ENCODE peak calls at places on chromosomes 13 and 19, in seven cellular contexts. H is tibial nerve, I is transverse colon, L is cardiac fibroblast, W is Peyer's patch, S is stomach, F is upper lobe of right lung. V is an unnamed sample.

GRCh38 chr13:110126391-110126961 is 180.5 kb downstream of the COL4A1 start:
- DNase-seq in H (no peak), I (no peak), L (peak), W (no peak), S (no peak), F (no peak), V (peak)

GRCh38 chr13:70527553-70527952 is 419.3 kb upstream of the KLHL1 start:
- DNase-seq in H (no peak), I (no peak), L (no peak), W (no peak), S (no peak), F (no peak), V (no peak)

GRCh38 chr13:41722684-41723083 is 238.2 kb downstream of the VWA8 start:
- DNase-seq in H (no peak), I (no peak), L (no peak), W (no peak), S (no peak), F (no peak), V (no peak)

GRCh38 chr19:29247051-29247450 is 34.1 kb upstream of the UQCRFS1 start:
- DNase-seq in H (no peak), I (no peak), L (no peak), W (no peak), S (no peak), F (no peak), V (no peak)

GRCh38 chr19:1467512-1468273 is 11.3 kb downstream of the C19orf25 start:
- DNase-seq in H (no peak), I (no peak), L (no peak), W (no peak), S (no peak), F (no peak), V (no peak)

GRCh38 chr13:79581870-79582315 is 100.9 kb downstream of the NDFIP2 start:
- DNase-seq in H (no peak), I (no peak), L (peak), W (no peak), S (no peak), F (no peak), V (peak)

GRCh38 chr13:51271528-51272070 is 49.4 kb downstream of the FAM124A start:
- DNase-seq in H (no peak), I (no peak), L (peak), W (no peak), S (no peak), F (no peak), V (peak)

GRCh38 chr13:30030141-30030750 is 179.8 kb upstream of the UBL3 start:
- DNase-seq in H (no peak), I (no peak), L (no peak), W (no peak), S (no peak), F (no peak), V (peak)

GRCh38 chr13:41916173-41916954 is 44.5 kb downstream of the VWA8 start:
- DNase-seq in H (no peak), I (no peak), L (peak), W (no peak), S (no peak), F (no peak), V (peak)

GRCh38 chr19:56971230-56971629 is 130.7 kb upstream of the PEG3 start:
- DNase-seq in H (no peak), I (no peak), L (no peak), W (no peak), S (no peak), F (no peak), V (no peak)

GRCh38 chr19:58229255-58229639 is 533 bp downstream of the ZNF544 start:
- DNase-seq in H (no peak), I (no peak), L (peak), W (no peak), S (no peak), F (no peak), V (peak)

GRCh38 chr19:30784850-30785459 is 412.8 kb downstream of the ZNF536 start:
- DNase-seq in H (peak), I (peak), L (peak), W (peak), S (peak), F (peak), V (peak)

GRCh38 chr13:23799945-23800344 is 89.3 kb downstream of the MIPEP start:
- DNase-seq in H (no peak), I (no peak), L (peak), W (no peak), S (no peak), F (no peak), V (no peak)

GRCh38 chr13:101915333-101915732 is 462.9 kb downstream of the ITGBL1 start:
- DNase-seq in H (no peak), I (no peak), L (no peak), W (no peak), S (no peak), F (no peak), V (no peak)

GRCh38 chr13:98965325-98965724 is 12.5 kb downstream of the DOCK9 start:
- DNase-seq in H (no peak), I (no peak), L (no peak), W (no peak), S (no peak), F (no peak), V (no peak)

GRCh38 chr13:26502826-26503225 is 54.7 kb upstream of the WASF3 start:
- DNase-seq in H (peak), I (no peak), L (peak), W (no peak), S (no peak), F (no peak), V (peak)

GRCh38 chr13:97142452-97142851 is 79.7 kb upstream of the MBNL2 start:
- DNase-seq in H (no peak), I (peak), L (peak), W (peak), S (no peak), F (no peak), V (no peak)

GRCh38 chr13:32587014-32587773 is 942 bp downstream of the PDS5B start:
- DNase-seq in H (peak), I (peak), L (peak), W (peak), S (peak), F (peak), V (peak)

GRCh38 chr13:50225188-50226155 is 210.2 kb downstream of the KCNRG start:
- DNase-seq in H (no peak), I (no peak), L (no peak), W (no peak), S (no peak), F (no peak), V (no peak)

GRCh38 chr19:13610042-13610691 is 103.9 kb upstream of the CACNA1A start:
- DNase-seq in H (no peak), I (peak), L (no peak), W (no peak), S (peak), F (no peak), V (no peak)

GRCh38 chr19:30677702-30678101 is 305.5 kb downstream of the ZNF536 start:
- DNase-seq in H (no peak), I (no peak), L (no peak), W (no peak), S (no peak), F (no peak), V (no peak)

GRCh38 chr13:78323040-78323439 is 280.3 kb downstream of the POU4F1 start:
- DNase-seq in H (no peak), I (no peak), L (no peak), W (no peak), S (no peak), F (no peak), V (no peak)

GRCh38 chr19:17706750-17707181 is 12.5 kb upstream of the MAP1S start:
- DNase-seq in H (no peak), I (no peak), L (peak), W (no peak), S (no peak), F (no peak), V (no peak)

GRCh38 chr13:36074659-36075058 is 56.5 kb downstream of the DCLK1 start:
- DNase-seq in H (no peak), I (no peak), L (peak), W (no peak), S (no peak), F (no peak), V (no peak)

GRCh38 chr19:14012378-14012915 is 6.3 kb upstream of the RFX1 start:
- DNase-seq in H (no peak), I (no peak), L (no peak), W (no peak), S (no peak), F (no peak), V (no peak)

GRCh38 chr19:37991841-37992248 is 84.8 kb downstream of the SIPA1L3 start:
- DNase-seq in H (no peak), I (no peak), L (no peak), W (no peak), S (no peak), F (peak), V (no peak)

GRCh38 chr13:100811431-100811830 is 136.8 kb upstream of the TMTC4 start:
- DNase-seq in H (no peak), I (no peak), L (no peak), W (no peak), S (no peak), F (no peak), V (no peak)

GRCh38 chr13:76803831-76804230 is 82.4 kb downstream of the KCTD12 start:
- DNase-seq in H (no peak), I (no peak), L (no peak), W (no peak), S (no peak), F (no peak), V (no peak)

GRCh38 chr19:16619456-16619855 is 8.5 kb downstream of the MED26 start:
- DNase-seq in H (no peak), I (no peak), L (no peak), W (no peak), S (no peak), F (no peak), V (peak)

GRCh38 chr13:41019027-41019487 is at the start of gene ELF1:
- DNase-seq in H (peak), I (peak), L (peak), W (peak), S (peak), F (no peak), V (peak)

DNA sequence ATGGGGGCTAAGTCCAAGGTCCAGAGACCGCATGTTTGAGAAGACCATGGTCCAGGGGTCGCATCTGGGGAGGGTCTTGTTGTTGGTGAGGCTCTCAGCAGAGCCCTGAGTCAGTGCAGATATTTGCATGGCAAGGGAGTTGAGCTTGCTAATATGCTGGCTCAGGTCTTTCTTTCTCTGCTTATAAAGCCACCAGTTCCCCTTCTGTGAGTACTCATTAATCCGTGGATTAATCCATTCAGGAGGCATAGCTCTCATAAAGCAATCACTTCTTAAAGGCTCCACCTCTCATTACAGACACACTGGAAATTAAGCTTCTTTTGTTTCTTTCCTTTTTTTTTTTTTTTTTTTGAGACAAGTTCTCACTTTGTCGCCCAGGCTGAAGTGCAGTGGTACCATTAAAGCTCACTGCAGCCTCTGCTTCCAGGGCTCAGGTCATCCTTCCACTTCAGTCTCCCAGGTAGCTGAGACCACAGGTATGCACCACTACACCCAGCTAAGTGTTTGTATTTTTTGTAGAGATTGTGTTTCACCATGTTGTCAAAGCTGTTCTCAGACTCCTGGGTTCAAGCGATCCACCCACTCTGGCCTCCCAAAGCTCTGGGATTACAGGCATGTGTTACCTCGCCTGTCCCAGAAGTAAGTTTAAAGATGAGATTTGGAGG is 216.4 kb downstream of the SLITRK5 start:
- DNase-seq in H (no peak), I (no peak), L (no peak), W (no peak), S (no peak), F (no peak), V (no peak)
- H3K4me3 ChIP-seq in H (no peak), I (no peak), L (no peak), W (no peak), S (no peak), F (no peak), V (no peak)

GRCh38 chr19:45321848-45322247 is 827 bp downstream of the CKM start:
- DNase-seq in H (no peak), I (no peak), L (no peak), W (no peak), S (no peak), F (no peak), V (no peak)
- H3K4me3 ChIP-seq in H (no peak), I (no peak), L (no peak), W (no peak), S (no peak), F (no peak), V (no peak)

DNA sequence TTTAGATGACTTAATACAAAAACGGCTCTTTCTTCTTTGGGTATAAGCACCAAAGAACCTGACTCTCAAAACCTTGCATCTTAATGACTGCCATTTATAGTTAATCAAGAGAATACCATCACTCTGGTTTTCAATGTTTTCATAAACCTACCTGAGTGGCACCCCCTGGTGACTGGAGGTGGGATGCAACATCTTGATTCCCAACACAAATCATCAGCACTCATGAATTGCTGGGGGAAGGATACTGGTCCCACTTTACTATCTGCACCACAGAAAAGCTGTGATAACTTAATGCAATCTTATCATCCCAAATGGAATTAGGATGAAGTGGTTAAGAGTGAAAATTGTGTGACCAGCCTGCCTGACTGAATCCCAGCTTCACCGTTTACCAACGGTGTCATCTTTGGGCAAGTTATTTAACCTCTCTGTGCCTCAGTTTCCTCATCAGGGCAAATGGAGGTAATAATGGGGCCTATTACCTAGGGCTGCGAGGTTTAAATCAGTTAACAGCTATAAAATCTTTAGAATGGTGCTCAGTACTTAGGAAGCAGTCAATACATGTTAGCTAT is 366.4 kb downstream of the KLF12 start:
- DNase-seq in H (no peak), I (no peak), L (no peak), W (peak), S (no peak), F (no peak), V (no peak)
- H3K4me3 ChIP-seq in H (no peak), I (no peak), L (no peak), W (no peak), S (no peak), F (no peak), V (no peak)

DNA sequence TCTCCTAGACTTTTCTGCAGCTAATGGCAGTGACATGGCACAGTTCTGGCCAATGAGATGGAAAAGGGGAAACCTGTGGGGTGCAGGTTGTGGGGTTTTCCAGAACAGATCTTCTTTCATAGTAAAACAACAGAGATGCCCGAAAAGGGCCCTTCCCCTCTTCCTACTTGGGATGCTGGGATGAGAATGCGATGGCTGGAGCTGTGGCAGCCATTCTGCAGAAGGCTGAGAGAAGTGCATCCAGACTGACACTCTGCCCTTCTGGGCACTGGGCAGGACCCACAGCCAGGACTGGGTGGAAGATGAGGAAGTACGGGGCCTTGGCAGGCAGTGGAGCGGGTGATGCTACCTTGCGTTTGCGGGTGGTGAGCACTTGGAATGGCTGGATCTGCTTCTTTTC is 16.9 kb upstream of the PLA2G4C start:
- DNase-seq in H (no peak), I (no peak), L (no peak), W (no peak), S (no peak), F (no peak), V (no peak)
- H3K4me3 ChIP-seq in H (no peak), I (no peak), L (no peak), W (no peak), S (no peak), F (no peak), V (no peak)

DNA sequence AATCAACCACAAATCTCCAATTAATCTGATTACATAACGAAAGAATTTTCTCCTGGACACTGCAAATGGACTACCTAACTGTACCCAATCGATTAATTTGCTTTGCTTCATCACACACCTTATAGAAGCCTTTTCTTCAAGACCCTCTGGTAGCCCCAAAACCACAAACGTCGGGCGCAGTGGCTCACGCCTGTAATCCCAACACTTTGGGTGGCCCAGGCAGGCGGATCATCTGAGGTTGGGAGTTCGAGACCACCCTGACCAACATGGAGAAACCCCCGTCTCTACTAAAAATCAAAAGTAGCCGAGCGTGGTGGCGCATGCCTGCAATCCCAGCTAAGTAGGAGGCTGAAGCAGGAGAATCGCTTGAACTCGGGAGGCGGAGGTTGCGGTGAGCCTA is 42.9 kb upstream of the ZNF429 start:
- DNase-seq in H (no peak), I (no peak), L (no peak), W (no peak), S (no peak), F (no peak), V (no peak)
- H3K4me3 ChIP-seq in H (no peak), I (no peak), L (no peak), W (no peak), S (no peak), F (no peak), V (no peak)

GRCh38 chr19:35206379-35206778 is 22.2 kb downstream of the FAM187B start:
- DNase-seq in H (no peak), I (peak), L (no peak), W (peak), S (no peak), F (no peak), V (no peak)
- H3K4me3 ChIP-seq in H (no peak), I (no peak), L (no peak), W (no peak), S (no peak), F (no peak), V (no peak)

GRCh38 chr13:112932971-112933370 is 36.0 kb upstream of the MCF2L start:
- DNase-seq in H (no peak), I (no peak), L (no peak), W (no peak), S (no peak), F (no peak), V (no peak)
- H3K4me3 ChIP-seq in H (no peak), I (no peak), L (no peak), W (no peak), S (no peak), F (no peak), V (no peak)

DNA sequence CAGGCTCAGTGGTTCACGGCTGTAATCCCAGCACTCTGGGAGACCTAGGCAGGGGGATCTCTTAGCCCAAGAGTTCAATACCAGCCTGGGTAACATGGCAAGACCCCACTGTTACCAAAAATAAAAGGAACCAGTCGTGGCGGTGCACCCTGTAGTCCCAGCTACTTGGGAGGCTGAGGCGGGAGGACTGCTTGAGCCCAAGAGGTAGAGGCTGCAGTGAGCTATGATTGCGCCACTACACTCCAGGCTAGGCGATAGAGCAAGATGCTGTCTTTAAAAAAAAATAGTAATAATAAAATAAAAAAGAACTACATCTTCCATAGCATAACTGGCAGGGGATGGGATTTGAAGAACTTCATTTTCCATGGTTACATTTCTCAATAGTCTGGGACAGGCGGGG is 3.0 kb downstream of the LYPD3 start:
- DNase-seq in H (no peak), I (no peak), L (no peak), W (no peak), S (no peak), F (no peak), V (no peak)
- H3K4me3 ChIP-seq in H (no peak), I (no peak), L (no peak), W (peak), S (no peak), F (no peak), V (no peak)

DNA sequence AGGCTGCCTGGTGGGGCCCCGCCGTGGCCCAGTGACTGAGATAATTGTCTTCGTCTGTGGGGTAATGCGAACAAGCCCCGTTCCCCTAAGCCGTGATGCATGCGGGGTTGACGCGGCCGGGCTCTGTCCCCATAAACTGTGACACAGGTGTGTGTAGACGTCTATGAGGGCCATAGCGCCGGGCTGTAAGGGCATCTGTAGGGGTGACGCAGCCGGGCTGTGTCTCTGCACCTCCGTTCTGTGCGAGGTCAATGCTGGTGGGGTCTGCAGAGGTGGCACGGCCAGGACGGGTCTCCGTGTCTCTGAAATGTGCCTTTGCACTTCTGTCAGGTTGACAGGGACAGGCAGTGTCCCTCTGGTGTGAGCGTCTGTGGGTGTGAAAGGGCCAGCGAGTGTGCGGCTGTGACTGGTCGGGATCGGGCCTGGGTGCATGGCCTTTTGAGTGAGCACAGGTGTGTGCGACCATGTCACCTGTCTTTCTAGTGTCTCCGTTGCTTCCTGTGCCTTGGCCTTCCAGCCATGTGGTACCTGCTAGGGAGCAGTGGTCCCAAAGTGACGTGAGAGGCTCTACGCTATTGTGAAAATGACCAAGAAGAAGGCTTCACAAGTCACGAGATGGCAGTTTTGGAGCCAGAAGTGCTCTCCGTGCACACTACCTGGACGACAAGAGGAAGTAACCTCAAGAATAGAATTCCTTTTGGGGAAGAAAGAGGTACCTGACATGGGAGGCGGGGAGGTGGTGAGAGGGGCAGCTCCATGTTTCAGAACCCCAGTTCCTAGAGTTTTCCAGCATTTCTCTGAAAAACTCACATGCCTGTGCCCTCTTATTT is 16.4 kb upstream of the ZNF331 start:
- DNase-seq in H (no peak), I (no peak), L (no peak), W (no peak), S (no peak), F (no peak), V (no peak)
- H3K4me3 ChIP-seq in H (peak), I (peak), L (peak), W (peak), S (peak), F (peak), V (peak)

V was measured in fibroblast of the aortic adventitia.